ENCODE peak calls at places on chromosomes 1 and 21, in six cellular contexts. F, J, G, Q, H and U are unnamed samples.
A peak's percentile ranks its signal among the peaks of the same experiment; 100 is the strongest.

GRCh38 chr1:221708987-221709386 is 32.9 kb downstream of the DUSP10 start:
- DNase-seq in F (peak; percentile 87), J (no peak), G (no peak), Q (no peak), H (peak; percentile 59), U (no peak)

GRCh38 chr1:162016616-162017015 is 7.1 kb downstream of the OLFML2B start:
- DNase-seq in F (no peak), J (no peak), G (no peak), Q (no peak), H (no peak), U (no peak)

GRCh38 chr21:34593954-34594531 is 20.9 kb downstream of the RCAN1 start:
- DNase-seq in F (no peak), J (no peak), G (no peak), Q (no peak), H (no peak), U (no peak)

GRCh38 chr1:19043579-19044443 is 87.3 kb upstream of the IFFO2 start:
- DNase-seq in F (no peak), J (no peak), G (no peak), Q (no peak), H (no peak), U (no peak)

GRCh38 chr1:43977376-43978263 is 1.4 kb upstream of the B4GALT2 start:
- DNase-seq in F (no peak), J (no peak), G (no peak), Q (no peak), H (no peak), U (no peak)

GRCh38 chr1:211711313-211711712 is 35.9 kb upstream of the NEK2 start:
- DNase-seq in F (no peak), J (no peak), G (no peak), Q (no peak), H (no peak), U (no peak)

GRCh38 chr1:211258310-211258755 is 833 bp upstream of the RCOR3 start:
- DNase-seq in F (peak; percentile 76), J (no peak), G (peak; percentile 78), Q (no peak), H (peak; percentile 67), U (peak; percentile 40)

GRCh38 chr1:30740251-30740951 is 17.0 kb upstream of the MATN1 start:
- DNase-seq in F (no peak), J (no peak), G (no peak), Q (no peak), H (no peak), U (no peak)

GRCh38 chr1:20345419-20345818 is 54.7 kb downstream of the VWA5B1 start:
- DNase-seq in F (no peak), J (no peak), G (no peak), Q (no peak), H (no peak), U (no peak)

GRCh38 chr1:19646366-19646765 is 2.3 kb downstream of the NBL1 start:
- DNase-seq in F (no peak), J (no peak), G (peak; percentile 89), Q (no peak), H (peak; percentile 57), U (no peak)

GRCh38 chr21:43188181-43188580 is 19.4 kb downstream of the CRYAA start:
- DNase-seq in F (no peak), J (no peak), G (no peak), Q (no peak), H (no peak), U (no peak)

GRCh38 chr1:19861034-19861433 is 21.2 kb upstream of the OTUD3 start:
- DNase-seq in F (no peak), J (no peak), G (peak; percentile 58), Q (no peak), H (peak; percentile 36), U (no peak)

GRCh38 chr1:200233393-200233792 is 176.4 kb downstream of the ZNF281 start:
- DNase-seq in F (peak; percentile 69), J (no peak), G (no peak), Q (no peak), H (no peak), U (no peak)

GRCh38 chr1:31715097-31715872 is 11.5 kb upstream of the COL16A1 start:
- DNase-seq in F (peak; percentile 93), J (peak; percentile 75), G (peak; percentile 89), Q (no peak), H (peak; percentile 90), U (no peak)

GRCh38 chr21:45029968-45030636 is 44.3 kb upstream of the ADARB1 start:
- DNase-seq in F (no peak), J (no peak), G (no peak), Q (no peak), H (no peak), U (no peak)

GRCh38 chr1:38991638-38992449 is 768 bp downstream of the AKIRIN1 start:
- DNase-seq in F (peak; percentile 32), J (no peak), G (peak; percentile 45), Q (no peak), H (no peak), U (no peak)

GRCh38 chr1:53899708-53900107 is 5.7 kb downstream of the DIO1 start:
- DNase-seq in F (no peak), J (no peak), G (no peak), Q (no peak), H (no peak), U (no peak)

GRCh38 chr1:27179373-27179772 is 24.4 kb upstream of the SLC9A1 start:
- DNase-seq in F (peak; percentile 51), J (no peak), G (no peak), Q (no peak), H (no peak), U (no peak)

GRCh38 chr1:221663321-221663720 is 78.6 kb downstream of the DUSP10 start:
- DNase-seq in F (peak; percentile 59), J (no peak), G (no peak), Q (no peak), H (no peak), U (no peak)

GRCh38 chr1:20411196-20411980 is 74.6 kb downstream of the CAMK2N1 start:
- DNase-seq in F (peak; percentile 93), J (peak; percentile 60), G (no peak), Q (no peak), H (peak; percentile 57), U (no peak)

GRCh38 chr1:247362074-247362597 is 30.5 kb upstream of the ZNF496 start:
- DNase-seq in F (no peak), J (no peak), G (no peak), Q (no peak), H (no peak), U (no peak)

GRCh38 chr1:33365560-33365997 is 44.7 kb upstream of the A3GALT2 start:
- DNase-seq in F (peak; percentile 73), J (no peak), G (no peak), Q (no peak), H (no peak), U (no peak)

GRCh38 chr1:9069324-9070100 is at the start of gene SLC2A5:
- DNase-seq in F (no peak), J (no peak), G (peak; percentile 44), Q (peak; percentile 93), H (no peak), U (peak; percentile 89)
- H3K4me3 ChIP-seq in F (no peak within 1 kb of the TSS), J (no peak within 1 kb of the TSS), G (no peak within 1 kb of the TSS), Q (peak within 1 kb of the TSS; percentile 79), H (no peak within 1 kb of the TSS), U (peak within 1 kb of the TSS; percentile 63)

GRCh38 chr1:82015444-82015843 is 214.7 kb downstream of the ADGRL2 start:
- DNase-seq in F (no peak), J (no peak), G (no peak), Q (no peak), H (no peak), U (no peak)

GRCh38 chr1:82007804-82008203 is 207.1 kb downstream of the ADGRL2 start:
- DNase-seq in F (no peak), J (no peak), G (no peak), Q (no peak), H (no peak), U (no peak)

GRCh38 chr1:82018319-82018718 is 217.6 kb downstream of the ADGRL2 start:
- DNase-seq in F (no peak), J (no peak), G (no peak), Q (no peak), H (no peak), U (no peak)

GRCh38 chr1:82019512-82019911 is 218.8 kb downstream of the ADGRL2 start:
- DNase-seq in F (no peak), J (no peak), G (no peak), Q (no peak), H (no peak), U (no peak)

DNA sequence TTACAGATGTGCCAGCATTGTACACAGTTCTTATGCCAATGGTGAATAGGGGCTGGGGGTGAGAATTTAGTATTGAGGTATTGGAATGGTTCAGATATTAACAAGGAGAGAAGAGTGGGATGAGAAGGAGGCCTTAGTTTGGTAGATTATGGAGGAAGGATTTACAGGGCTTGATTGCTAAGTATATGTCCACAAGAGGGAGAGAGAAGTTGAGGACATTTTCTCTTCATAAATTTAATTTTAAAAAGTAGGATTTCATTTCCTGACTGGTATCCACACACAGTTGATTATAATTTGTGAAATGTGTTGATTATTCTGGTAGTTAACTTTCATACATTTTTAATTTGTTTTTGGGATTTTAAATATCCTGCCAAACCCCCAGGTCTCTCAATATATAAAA is 213.0 kb downstream of the ADGRL2 start:
- DNase-seq in F (peak; percentile 5), J (no peak), G (no peak), Q (no peak), H (no peak), U (no peak)
- TF ChIP-seq CTCF in F (peak; percentile 21), J (no peak), G (no peak), Q (no peak), H (no peak), U (no peak)

GRCh38 chr1:115977481-115978258 is 1.4 kb downstream of the SLC22A15 start:
- DNase-seq in F (peak; percentile 86), J (peak; percentile 27), G (peak; percentile 45), Q (no peak), H (peak; percentile 82), U (no peak)

GRCh38 chr1:115975569-115976061 is 698 bp upstream of the SLC22A15 start:
- DNase-seq in F (no peak), J (no peak), G (no peak), Q (no peak), H (no peak), U (no peak)

GRCh38 chr1:115976062-115976899 is at the start of gene SLC22A15:
- DNase-seq in F (peak; percentile 64), J (no peak), G (peak; percentile 67), Q (peak; percentile 17), H (peak; percentile 63), U (no peak)

GRCh38 chr1:115978292-115978941 is 2.1 kb downstream of the SLC22A15 start:
- DNase-seq in F (no peak), J (no peak), G (no peak), Q (no peak), H (no peak), U (no peak)

DNA sequence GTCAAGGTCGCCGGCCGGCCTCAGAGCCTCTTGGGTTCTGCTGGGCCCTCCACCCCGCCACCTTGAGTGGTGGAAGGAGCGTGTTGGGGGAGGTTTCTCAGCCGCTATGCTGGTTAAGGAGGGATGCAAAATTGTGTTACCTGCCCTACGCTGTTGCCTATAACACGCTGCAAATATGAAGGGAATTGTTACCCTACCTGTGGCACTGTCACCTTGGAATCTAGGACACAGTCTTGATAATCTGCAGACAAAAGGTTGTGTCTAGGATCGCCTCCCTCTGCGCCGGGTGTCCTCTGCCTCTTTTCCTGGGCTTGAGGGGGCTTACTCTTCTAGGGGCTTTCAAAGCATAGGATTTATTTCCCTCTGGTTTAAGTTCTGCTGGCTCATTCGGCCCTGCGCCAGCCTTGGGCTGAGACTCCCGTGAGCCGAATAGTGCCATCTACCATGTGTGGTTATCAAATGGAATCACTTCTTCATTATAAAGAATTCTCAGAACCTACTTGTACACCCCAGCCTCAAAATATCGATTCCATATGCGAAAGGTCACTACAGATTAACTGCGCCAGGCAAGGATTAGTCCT is 677 bp downstream of the SLC22A15 start:
- DNase-seq in F (no peak), J (no peak), G (peak; percentile 11), Q (no peak), H (no peak), U (no peak)
- H3K4me3 ChIP-seq in F (peak overlapping the region; percentile 67), J (peak overlapping the region; percentile 64), G (peak overlapping the region; percentile 46), Q (peak overlapping the region; percentile 50), H (peak overlapping the region; percentile 66), U (no peak overlapping the region)

GRCh38 chr1:96550014-96550413 is 171.6 kb upstream of the PTBP2 start:
- DNase-seq in F (no peak), J (no peak), G (no peak), Q (no peak), H (no peak), U (no peak)
- TF ChIP-seq CTCF in F (no peak), J (no peak), G (no peak), Q (no peak), H (no peak), U (no peak)